ENCODE peak calls at places on chromosomes 13 and 19, in five cellular contexts. H is PC-3, X is BJ, L is neural crest cell, R is lower leg skin. E is an unnamed sample.

GRCh38 chr19:22619371-22619770 is 14.8 kb upstream of the ZNF492 start:
- DNase-seq in X (no peak), R (no peak), L (no peak), H (no peak), E (no peak)

GRCh38 chr13:23921451-23921888 is 24.2 kb upstream of the C1QTNF9B start:
- DNase-seq in L (peak), X (no peak), H (peak), R (no peak), E (peak)

GRCh38 chr13:27362064-27362751 is 62.2 kb upstream of the GTF3A start:
- DNase-seq in H (peak), R (peak), L (peak), X (no peak), E (peak)

GRCh38 chr19:33446918-33447293 is 73.4 kb downstream of the CEBPG start:
- DNase-seq in L (no peak), R (no peak), X (no peak), H (no peak), E (no peak)

GRCh38 chr13:71316964-71317363 is 550.0 kb downstream of the DACH1 start:
- DNase-seq in H (no peak), L (no peak), R (no peak), X (no peak), E (no peak)

GRCh38 chr13:106440846-106441245 is 94.6 kb downstream of the EFNB2 start:
- DNase-seq in H (no peak), R (no peak), X (no peak), L (no peak), E (peak)

GRCh38 chr19:32824906-32825608 is 44.5 kb downstream of the SLC7A9 start:
- DNase-seq in H (no peak), L (peak), X (no peak), R (no peak), E (no peak)

GRCh38 chr13:80400834-80401450 is 60.0 kb upstream of the SPRY2 start:
- DNase-seq in X (no peak), H (no peak), R (no peak), L (no peak), E (no peak)

GRCh38 chr19:55457683-55458457 is 3.6 kb downstream of the ISOC2 start:
- DNase-seq in L (no peak), X (no peak), R (no peak), H (no peak), E (no peak)

GRCh38 chr13:30346159-30346788 is 38.9 kb upstream of the KATNAL1 start:
- DNase-seq in H (no peak), R (no peak), X (no peak), L (no peak), E (no peak)

GRCh38 chr13:33110713-33111413 is 94.6 kb downstream of the KL start:
- DNase-seq in R (peak), H (no peak), L (no peak), X (no peak), E (no peak)

GRCh38 chr13:100063333-100063732 is 25.6 kb upstream of the PCCA start:
- DNase-seq in H (no peak), X (no peak), L (no peak), R (no peak), E (no peak)

GRCh38 chr13:113043931-113044330 is 61.7 kb upstream of the F7 start:
- DNase-seq in X (no peak), H (no peak), L (no peak), R (no peak), E (no peak)

GRCh38 chr13:53150568-53150967 is 122.0 kb downstream of the OLFM4 start:
- DNase-seq in L (no peak), X (no peak), R (no peak), H (no peak), E (peak)

GRCh38 chr19:55832676-55833075 is 877 bp upstream of the NLRP11 start:
- DNase-seq in L (no peak), H (no peak), R (no peak), X (no peak), E (no peak)

GRCh38 chr19:28862238-28862637 is 350.7 kb downstream of the UQCRFS1 start:
- DNase-seq in X (no peak), R (no peak), L (no peak), H (no peak), E (no peak)

GRCh38 chr19:6732803-6733337 is 4.5 kb downstream of the GPR108 start:
- DNase-seq in R (no peak), X (no peak), L (no peak), H (no peak), E (no peak)

GRCh38 chr19:19115954-19116353 is 22.3 kb downstream of the TMEM161A start:
- DNase-seq in L (peak), H (peak), X (no peak), R (no peak), E (no peak)

GRCh38 chr13:29753593-29754485 is 96.6 kb downstream of the UBL3 start:
- DNase-seq in R (no peak), X (no peak), H (no peak), L (no peak), E (no peak)

GRCh38 chr13:51539887-51540286 is 44.4 kb upstream of the WDFY2 start:
- DNase-seq in X (no peak), H (no peak), R (no peak), L (no peak), E (peak)

GRCh38 chr13:51154029-51154555 is 43.0 kb upstream of the C13orf42 start:
- DNase-seq in X (no peak), H (no peak), R (no peak), L (no peak), E (no peak)

GRCh38 chr13:66528903-66529576 is 701.1 kb downstream of the PCDH9 start:
- DNase-seq in L (no peak), R (no peak), X (no peak), H (no peak), E (no peak)

GRCh38 chr13:98326274-98326673 is 149.2 kb upstream of the RNF113B start:
- DNase-seq in R (no peak), X (no peak), H (no peak), L (no peak), E (no peak)

GRCh38 chr13:29563941-29564340 is 31.5 kb downstream of the SLC7A1 start:
- DNase-seq in H (no peak), X (no peak), R (no peak), L (no peak), E (no peak)

GRCh38 chr13:93254775-93255174 is 28.2 kb downstream of the GPC6 start:
- DNase-seq in R (no peak), L (no peak), H (no peak), X (no peak), E (no peak)

GRCh38 chr13:50130686-50131051 is 115.4 kb downstream of the KCNRG start:
- DNase-seq in L (peak), H (peak), X (no peak), R (no peak), E (peak)

GRCh38 chr19:6459356-6460098 is at the start of gene SLC25A23:
- DNase-seq in L (peak), X (peak), H (peak), R (peak), E (peak)

GRCh38 chr19:55436847-55437246 is 6.3 kb downstream of the SHISA7 start:
- DNase-seq in H (no peak), R (no peak), L (no peak), X (no peak), E (no peak)

GRCh38 chr19:18173054-18173571 is 500 bp upstream of the IFI30 start:
- DNase-seq in R (no peak), L (no peak), X (no peak), H (no peak), E (no peak)

GRCh38 chr19:20167020-20167644 is at the start of gene ZNF486:
- DNase-seq in X (peak), R (peak), L (peak), H (no peak), E (peak)

GRCh38 chr13:21579754-21580316 is 24.1 kb downstream of the MICU2 start:
- DNase-seq in X (no peak), L (no peak), H (no peak), R (no peak), E (no peak)

GRCh38 chr19:36915992-36916830 is at the start of the genes ZNF568 and ZNF829:
- DNase-seq in R (peak), X (peak), H (no peak), L (peak), E (peak)

GRCh38 chr13:99426426-99426825 is 74.8 kb upstream of the TM9SF2 start:
- DNase-seq in X (no peak), R (no peak), H (no peak), L (no peak), E (no peak)

GRCh38 chr13:71968025-71968424 is 101.0 kb upstream of the DACH1 start:
- DNase-seq in H (no peak), R (no peak), X (no peak), L (no peak), E (no peak)

GRCh38 chr13:102517959-102518358 is 78.8 kb upstream of the TPP2 start:
- DNase-seq in H (no peak), X (no peak), L (no peak), R (no peak), E (peak)

GRCh38 chr13:33642374-33643065 is 175.4 kb upstream of the RFC3 start:
- DNase-seq in H (peak), R (peak), L (no peak), X (peak), E (peak)

GRCh38 chr13:83281666-83282065 is 600.6 kb downstream of the SLITRK1 start:
- DNase-seq in L (no peak), H (no peak), R (no peak), X (no peak), E (no peak)

DNA sequence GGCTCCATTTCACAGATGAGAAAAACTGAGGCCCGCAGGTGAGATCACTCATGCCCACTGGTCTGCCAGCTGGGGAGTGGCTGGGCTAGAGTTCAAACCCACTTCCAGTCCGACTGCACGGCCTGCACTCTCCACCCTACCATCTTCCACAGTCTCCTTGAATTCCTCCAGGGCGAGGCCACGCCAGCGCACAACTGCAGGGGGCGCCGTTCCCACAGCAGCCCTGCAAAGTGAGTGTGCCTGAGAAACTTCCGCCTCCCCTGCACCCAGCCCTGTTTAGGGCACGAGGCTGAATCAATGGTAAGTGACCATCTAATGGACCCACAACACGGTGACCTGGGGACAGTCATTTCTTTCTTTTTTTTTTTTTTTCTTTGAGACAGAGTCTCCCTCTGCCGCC is 829 bp upstream of the ATCAY start:
- DNase-seq in L (no peak), X (no peak), R (no peak), H (no peak), E (no peak)
- TF ChIP-seq CTCF in L (peak), X (no peak), R (no peak), H (no peak), E (no peak)

DNA sequence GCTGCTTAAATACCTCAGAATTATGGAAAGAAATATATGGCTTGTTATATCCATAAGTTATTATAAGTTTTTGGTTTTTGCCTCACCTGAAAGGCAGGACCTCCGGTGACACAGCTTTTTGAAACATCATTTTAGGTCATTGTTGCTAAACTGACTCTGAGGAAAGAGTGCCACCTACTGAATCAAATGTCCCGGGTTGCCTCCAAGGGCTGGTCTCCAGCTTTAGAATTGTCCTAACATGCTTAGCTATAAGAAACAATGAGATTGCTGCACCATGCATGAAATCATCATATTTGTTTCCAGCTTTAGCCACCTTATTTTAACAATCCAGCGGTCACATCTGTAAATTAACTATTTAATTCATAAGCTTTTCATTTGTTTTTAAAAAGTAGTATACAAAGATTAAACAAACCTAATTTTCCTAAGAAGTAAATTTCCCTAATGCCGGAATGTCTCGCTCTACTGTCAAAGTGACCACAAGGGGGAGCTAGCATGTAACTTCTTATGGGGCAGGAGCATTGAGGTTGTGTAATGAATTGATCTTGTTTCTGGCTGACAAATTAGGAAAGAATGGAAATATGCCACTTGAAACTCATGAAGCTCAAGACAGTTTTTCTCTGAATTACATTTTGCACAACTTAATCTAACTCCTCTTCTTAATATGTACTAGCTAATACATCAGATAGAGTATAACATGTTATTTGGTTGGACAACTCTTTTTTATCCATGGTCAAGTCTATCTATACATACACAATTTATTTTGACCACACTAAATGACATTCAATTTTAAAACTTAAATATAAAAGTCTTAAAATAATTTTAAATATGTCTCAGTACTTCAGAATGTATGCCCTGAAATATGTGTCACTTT is 6.7 kb upstream of the PCDH17 start:
- DNase-seq in H (peak), X (no peak), L (peak), R (peak), E (peak)
- TF ChIP-seq CTCF in H (peak), X (peak), L (peak), R (no peak), E (peak)

GRCh38 chr19:3836887-3837286 is 32.0 kb downstream of the ZFR2 start:
- DNase-seq in X (no peak), L (no peak), H (no peak), R (no peak), E (no peak)
- TF ChIP-seq CTCF in X (no peak), L (no peak), H (no peak), R (no peak), E (no peak)

DNA sequence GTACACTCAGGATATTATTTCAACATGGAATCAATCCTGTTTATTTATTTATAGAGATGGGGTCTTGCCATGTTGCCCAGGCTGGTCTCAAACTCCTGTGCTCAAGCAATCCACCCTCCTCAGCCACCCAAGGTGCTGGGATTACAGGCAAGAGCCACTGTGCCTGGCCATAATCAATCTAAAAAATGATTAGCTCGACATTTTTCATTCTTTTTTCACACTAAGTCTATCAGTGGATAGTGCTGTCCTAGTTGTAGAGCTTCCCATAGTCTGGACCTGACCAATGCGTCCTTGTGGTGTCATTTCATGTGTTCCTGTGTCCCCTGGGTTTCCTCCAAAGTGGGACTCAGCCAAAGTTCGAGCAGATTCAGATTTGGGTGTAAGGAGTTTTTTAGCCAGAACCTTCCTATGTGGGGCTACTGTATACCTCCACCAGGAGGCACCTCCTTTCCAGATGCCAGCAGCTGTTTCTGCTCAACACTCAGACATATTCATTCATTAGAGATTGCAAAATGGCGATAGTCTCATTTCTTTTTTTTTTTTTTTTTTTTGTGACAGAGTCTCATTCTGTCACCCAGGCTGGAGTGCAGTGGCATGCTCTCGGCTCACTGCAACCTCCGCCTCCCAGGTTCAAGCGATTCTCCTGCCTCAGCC is 61.1 kb downstream of the MAP4K1 start:
- DNase-seq in L (no peak), X (no peak), H (no peak), R (no peak), E (peak)
- TF ChIP-seq CTCF in L (peak), X (no peak), H (no peak), R (no peak), E (peak)

GRCh38 chr13:110683203-110683883 is 22.6 kb downstream of the CARS2 start:
- DNase-seq in R (no peak), H (peak), X (no peak), L (no peak), E (peak)
- TF ChIP-seq CTCF in R (no peak), H (peak), X (peak), L (peak), E (peak)

GRCh38 chr13:36850790-36851438 is 31.9 kb downstream of the RFXAP start:
- DNase-seq in X (no peak), H (no peak), R (no peak), L (no peak), E (no peak)
- TF ChIP-seq CTCF in X (peak), H (peak), R (no peak), L (peak), E (peak)

DNA sequence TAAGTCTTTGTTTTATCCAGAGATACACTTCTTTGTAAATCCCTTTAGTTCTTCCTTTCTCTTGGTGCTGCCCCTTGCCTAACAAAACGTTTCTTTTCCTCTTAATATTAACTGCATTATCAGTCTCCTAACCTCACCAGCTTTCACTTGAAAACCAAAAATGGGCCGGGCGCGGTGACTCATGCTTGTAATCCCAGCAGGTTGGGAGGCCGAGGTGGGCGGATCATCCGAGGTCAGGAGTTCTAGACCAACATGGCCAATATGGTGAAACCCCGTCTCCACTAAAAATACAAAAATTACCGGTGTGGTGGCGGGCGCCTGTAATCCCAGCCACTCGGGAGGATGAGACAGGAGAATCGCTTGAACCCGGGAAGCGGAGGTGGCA is 329.8 kb upstream of the MIR17HG start:
- DNase-seq in L (peak), H (peak), X (no peak), R (no peak), E (no peak)
- TF ChIP-seq CTCF in L (no peak), H (no peak), X (no peak), R (no peak), E (no peak)

GRCh38 chr19:3079578-3079977 is 14.6 kb upstream of the GNA11 start:
- DNase-seq in R (no peak), X (no peak), L (no peak), H (no peak), E (no peak)

GRCh38 chr19:3073159-3073563 is 10.9 kb upstream of the TLE5 start:
- DNase-seq in H (no peak), R (no peak), X (no peak), L (no peak), E (peak)

GRCh38 chr19:3071764-3072163 is 9.5 kb upstream of the TLE5 start:
- DNase-seq in X (no peak), H (no peak), L (no peak), R (no peak), E (no peak)

GRCh38 chr19:3075605-3076431 is 13.5 kb upstream of the TLE5 start:
- DNase-seq in X (no peak), H (peak), L (peak), R (no peak), E (no peak)

GRCh38 chr19:3073931-3074595 is 11.8 kb upstream of the TLE5 start:
- DNase-seq in H (no peak), X (no peak), R (no peak), L (no peak), E (no peak)
- TF ChIP-seq CTCF in H (no peak), X (peak), R (no peak), L (no peak), E (peak)

DNA sequence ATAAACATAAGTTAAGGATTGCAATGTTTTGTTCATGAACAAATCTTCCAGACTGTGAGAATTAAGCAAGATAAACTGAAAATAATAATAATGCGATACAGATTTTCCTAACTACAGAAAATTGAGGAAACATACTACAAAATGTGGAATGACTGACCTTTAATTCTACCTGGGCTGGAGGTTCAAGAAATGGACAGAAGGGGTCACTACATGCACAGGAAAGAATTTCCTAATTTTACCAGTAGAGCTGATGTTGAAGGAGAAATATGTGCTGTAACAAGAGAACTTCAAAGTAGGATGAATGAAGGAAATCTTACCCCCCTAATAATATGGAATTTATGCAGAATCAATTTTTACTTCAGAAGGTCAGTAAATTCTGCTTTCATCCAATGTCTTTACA is 62.3 kb downstream of the ZNF627 start:
- DNase-seq in R (no peak), H (peak), L (no peak), X (no peak), E (peak)
- TF ChIP-seq CTCF in R (no peak), H (peak), L (peak), X (peak), E (peak)

GRCh38 chr13:95391325-95391724 is 90.1 kb upstream of the ABCC4 start:
- DNase-seq in R (no peak), H (no peak), X (no peak), L (no peak), E (no peak)
- TF ChIP-seq CTCF in R (no peak), H (no peak), X (no peak), L (no peak), E (no peak)

E was measured in bronchial epithelial cell.